ENCODE peak calls at places on chromosome 11, in seven cellular contexts. V is AG09319; R is activated CD4-positive, CD25-positive, alpha-beta regulatory T cell; Z is head of caudate nucleus; J is left ventricle myocardium inferior; A is NCI-H748 treated with DMSO at 0.1 percent for 48 hours; O is stimulated activated naive CD8-positive, alpha-beta T cell treated with anti-CD3 and anti-CD28 coated beads, Interleukin-15, amount 100 ng/mL, for 72 hours. L is an unnamed sample.

GRCh38 chr11:26827567-26828037 is 105.7 kb upstream of the SLC5A12 start:
- DNase-seq in V (no peak), R (no peak), Z (no peak), J (no peak), A (no peak), O (no peak), L (no peak)

GRCh38 chr11:133903875-133904817 is 52.6 kb downstream of the IGSF9B start:
- DNase-seq in V (no peak), R (no peak), Z (no peak), J (no peak), A (no peak), O (no peak), L (no peak)

GRCh38 chr11:21142007-21142406 is 472.6 kb downstream of the NELL1 start:
- DNase-seq in V (no peak), R (no peak), Z (no peak), J (no peak), A (no peak), O (no peak), L (no peak)

GRCh38 chr11:1308745-1309497 is 511 bp downstream of the TOLLIP start:
- DNase-seq in V (no peak), R (no peak), Z (no peak), J (no peak), A (no peak), O (no peak), L (no peak)

GRCh38 chr11:45606514-45607024 is 58.9 kb downstream of the CHST1 start:
- DNase-seq in V (no peak), R (no peak), Z (peak; percentile 43), J (no peak), A (peak; percentile 17), O (no peak), L (peak; percentile 53)

GRCh38 chr11:64998690-64999431 is 2.1 kb upstream of the BATF2 start:
- DNase-seq in V (no peak), R (no peak), Z (no peak), J (no peak), A (no peak), O (no peak), L (no peak)

GRCh38 chr11:7268727-7269126 is 17.0 kb downstream of the SYT9 start:
- DNase-seq in V (no peak), R (no peak), Z (no peak), J (no peak), A (no peak), O (no peak), L (no peak)

GRCh38 chr11:72309074-72309598 is 65.2 kb upstream of the PHOX2A start:
- DNase-seq in V (no peak), R (no peak), Z (no peak), J (no peak), A (no peak), O (no peak), L (no peak)

GRCh38 chr11:69915501-69916250 is 96.5 kb upstream of the FGF3 start:
- DNase-seq in V (peak; percentile 30), R (no peak), Z (peak; percentile 66), J (peak; percentile 86), A (peak; percentile 53), O (peak; percentile 34), L (peak; percentile 17)

GRCh38 chr11:33952805-33953204 is 60.9 kb upstream of the LMO2 start:
- DNase-seq in V (no peak), R (no peak), Z (peak; percentile 51), J (no peak), A (no peak), O (no peak), L (no peak)

GRCh38 chr11:6572215-6572614 is 31.2 kb downstream of the RRP8 start:
- DNase-seq in V (peak; percentile 25), R (no peak), Z (no peak), J (no peak), A (no peak), O (no peak), L (no peak)

GRCh38 chr11:106969660-106970059 is 48.6 kb downstream of the GUCY1A2 start:
- DNase-seq in V (no peak), R (no peak), Z (no peak), J (no peak), A (no peak), O (no peak), L (no peak)

GRCh38 chr11:69670158-69670845 is 4.9 kb downstream of the LTO1 start:
- DNase-seq in V (peak; percentile 60), R (peak; percentile 30), Z (peak; percentile 90), J (peak; percentile 87), A (peak; percentile 54), O (peak; percentile 48), L (peak; percentile 94)

GRCh38 chr11:71489311-71490043 is 36.5 kb downstream of the NADSYN1 start:
- DNase-seq in V (no peak), R (no peak), Z (no peak), J (no peak), A (no peak), O (peak; percentile 11), L (no peak)

GRCh38 chr11:1317432-1317831 is 8.0 kb upstream of the TOLLIP start:
- DNase-seq in V (no peak), R (no peak), Z (no peak), J (no peak), A (no peak), O (no peak), L (no peak)

GRCh38 chr11:129861702-129862107 is 33.7 kb downstream of the NFRKB start:
- DNase-seq in V (peak; percentile 53), R (no peak), Z (peak; percentile 45), J (peak; percentile 56), A (no peak), O (no peak), L (peak; percentile 18)